ENCODE peak calls at places on chromosomes 6 and 20, in four cellular contexts. V, W, S and H are unnamed samples.

GRCh38 chr6:78936515-78936914 is 69.2 kb downstream of the IRAK1BP1 start:
- DNase-seq in V (no peak), W (no peak), S (no peak), H (no peak)

GRCh38 chr6:139290787-139291294 is 957 bp downstream of the TXLNB start:
- DNase-seq in V (no peak), W (no peak), S (no peak), H (no peak)

GRCh38 chr6:145544514-145544913 is 190.8 kb downstream of the EPM2A start:
- DNase-seq in V (no peak), W (no peak), S (no peak), H (no peak)

GRCh38 chr6:137861550-137862337 is 5.3 kb upstream of the TNFAIP3 start:
- DNase-seq in V (no peak), W (no peak), S (peak), H (no peak)

GRCh38 chr6:48061630-48062029 is 49.4 kb downstream of the PTCHD4 start:
- DNase-seq in V (no peak), W (no peak), S (no peak), H (no peak)

GRCh38 chr20:37969949-37970855 is 63.1 kb downstream of the TTI1 start:
- DNase-seq in V (no peak), W (no peak), S (peak), H (no peak)

GRCh38 chr6:40723967-40724366 is 136.8 kb upstream of the LRFN2 start:
- DNase-seq in V (peak), W (no peak), S (no peak), H (no peak)

GRCh38 chr6:45714795-45715507 is 300.7 kb downstream of the CLIC5 start:
- DNase-seq in V (peak), W (peak), S (peak), H (peak)

GRCh38 chr6:41743406-41744235 is 3.6 kb downstream of the PGC start:
- DNase-seq in V (no peak), W (no peak), S (no peak), H (no peak)

GRCh38 chr6:129381885-129382284 is 328.1 kb downstream of the ARHGAP18 start:
- DNase-seq in V (no peak), W (no peak), S (no peak), H (no peak)
- TF ChIP-seq JUND in V (no peak), W (no peak), S (no peak), H (no peak)

DNA sequence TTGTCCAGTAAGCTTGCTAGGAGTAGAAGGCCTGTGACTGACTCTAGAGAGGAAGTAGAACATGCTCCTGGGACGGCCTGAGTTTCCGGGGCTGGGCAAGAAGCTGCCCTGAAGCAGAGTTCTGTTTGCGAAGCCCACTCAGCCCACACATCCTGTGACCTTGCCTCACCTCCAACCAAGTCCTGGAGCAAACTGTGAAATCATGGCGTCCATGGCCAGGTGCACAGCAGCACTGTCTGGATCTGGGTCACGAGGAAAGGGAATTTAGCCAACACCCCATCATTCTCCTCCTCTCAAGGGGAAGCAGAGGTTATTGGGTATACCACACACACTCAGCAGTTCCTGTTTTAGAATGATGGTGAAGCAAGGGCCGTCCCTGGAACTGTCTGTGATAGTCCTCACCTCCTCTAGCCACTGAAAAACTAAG is 87.5 kb downstream of the CRYBG1 start:
- DNase-seq in V (no peak), W (no peak), S (no peak), H (no peak)
- TF ChIP-seq JUND in V (no peak), W (no peak), S (no peak), H (no peak)

GRCh38 chr20:25176184-25176583 is 19.3 kb upstream of the ENTPD6 start:
- DNase-seq in V (no peak), W (no peak), S (no peak), H (no peak)

GRCh38 chr20:25173886-25174308 is 21.6 kb upstream of the ENTPD6 start:
- DNase-seq in V (no peak), W (no peak), S (no peak), H (no peak)

GRCh38 chr20:25179439-25180089 is 15.9 kb upstream of the ENTPD6 start:
- DNase-seq in V (no peak), W (no peak), S (no peak), H (no peak)

GRCh38 chr20:25177890-25178321 is 17.6 kb upstream of the ENTPD6 start:
- DNase-seq in V (no peak), W (no peak), S (no peak), H (peak)

GRCh38 chr20:25178563-25179438 is 16.7 kb upstream of the ENTPD6 start:
- DNase-seq in V (peak), W (peak), S (peak), H (peak)
- TF ChIP-seq JUND in V (peak), W (peak), S (no peak), H (no peak)

GRCh38 chr20:21181028-21181427 is 55.1 kb downstream of the KIZ start:
- DNase-seq in V (no peak), W (no peak), S (no peak), H (no peak)

GRCh38 chr20:21185849-21186248 is 60.0 kb downstream of the KIZ start:
- DNase-seq in V (no peak), W (no peak), S (no peak), H (no peak)

GRCh38 chr20:21182832-21183563 is 57.1 kb downstream of the KIZ start:
- DNase-seq in V (no peak), W (no peak), S (no peak), H (no peak)

GRCh38 chr20:21183722-21184121 is 57.8 kb downstream of the KIZ start:
- DNase-seq in V (no peak), W (no peak), S (no peak), H (no peak)

GRCh38 chr20:21184810-21185209 is 58.9 kb downstream of the KIZ start:
- DNase-seq in V (no peak), W (no peak), S (no peak), H (no peak)
- TF ChIP-seq JUND in V (no peak), W (no peak), S (no peak), H (no peak)

GRCh38 chr20:32752458-32753250 is 9.4 kb upstream of the COMMD7 start:
- DNase-seq in V (no peak), W (no peak), S (peak), H (no peak)

GRCh38 chr20:32749914-32750637 is 6.8 kb upstream of the COMMD7 start:
- DNase-seq in V (no peak), W (no peak), S (peak), H (no peak)

GRCh38 chr20:32753731-32754130 is 8.5 kb upstream of the DNMT3B start:
- DNase-seq in V (no peak), W (no peak), S (no peak), H (no peak)

GRCh38 chr20:32751309-32752020 is 8.2 kb upstream of the COMMD7 start:
- DNase-seq in V (no peak), W (no peak), S (no peak), H (no peak)

DNA sequence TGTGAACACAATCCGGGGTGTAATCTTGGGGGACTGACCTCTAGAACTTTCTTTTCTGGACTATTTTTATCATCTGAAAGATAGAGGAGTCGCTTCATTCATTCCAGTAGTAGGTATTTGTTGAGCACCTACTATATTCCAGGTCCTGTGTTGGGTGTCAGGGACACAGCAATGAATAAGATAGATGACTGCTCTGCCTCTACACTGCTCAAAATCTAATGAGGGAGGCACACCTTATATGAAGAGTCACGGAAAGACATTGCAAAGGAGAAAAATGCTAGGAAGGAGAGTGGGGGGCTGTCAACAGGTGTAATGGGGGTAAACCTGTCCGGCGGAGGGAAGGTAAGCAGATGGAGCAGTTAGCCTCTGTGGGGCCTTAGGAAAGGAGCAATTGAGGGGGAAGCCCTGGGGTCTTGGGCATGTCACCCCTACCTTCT is 8.8 kb upstream of the COMMD7 start:
- DNase-seq in V (no peak), W (no peak), S (no peak), H (no peak)
- TF ChIP-seq JUND in V (no peak), W (no peak), S (no peak), H (no peak)

GRCh38 chr20:24690408-24690807 is 221.0 kb downstream of the SYNDIG1 start:
- DNase-seq in V (no peak), W (no peak), S (no peak), H (no peak)
- TF ChIP-seq JUND in V (no peak), W (no peak), S (no peak), H (no peak)

GRCh38 chr20:52160805-52161204 is 30.8 kb downstream of the ZFP64 start:
- DNase-seq in V (no peak), W (no peak), S (no peak), H (no peak)
- TF ChIP-seq JUND in V (no peak), W (no peak), S (no peak), H (no peak)